ENCODE peak calls at places on chromosomes 1 and 21, in five cellular contexts. V is PC-9, X is aorta, L is HCT116, Z is NCI-H1417. M is an unnamed sample.

GRCh38 chr1:60589046-60589748 is 493.2 kb upstream of the NFIA start:
- DNase-seq in V (no peak), X (no peak), L (no peak), Z (no peak), M (no peak)

GRCh38 chr21:46325073-46325912 is 1.3 kb downstream of the PCNT start:
- DNase-seq in V (peak), X (peak), L (peak), Z (peak), M (no peak)

GRCh38 chr1:205597691-205598314 is 34.0 kb downstream of the ELK4 start:
- DNase-seq in V (no peak), X (peak), L (no peak), Z (no peak), M (no peak)

GRCh38 chr1:21294266-21295058 is 4.2 kb upstream of the ECE1 start:
- DNase-seq in V (peak), X (no peak), L (peak), Z (no peak), M (no peak)

GRCh38 chr1:100359139-100359538 is 6.8 kb downstream of the CDC14A start:
- DNase-seq in V (no peak), X (no peak), L (no peak), Z (no peak), M (no peak)

GRCh38 chr1:205925730-205926129 is 17.5 kb downstream of the SLC26A9 start:
- DNase-seq in V (no peak), X (no peak), L (no peak), Z (no peak), M (no peak)

GRCh38 chr21:28480091-28480869 is 512.4 kb downstream of the LTN1 start:
- DNase-seq in V (no peak), X (no peak), L (no peak), Z (no peak), M (no peak)

GRCh38 chr1:225378880-225379279 is 49.0 kb downstream of the LBR start:
- DNase-seq in V (no peak), X (no peak), L (no peak), Z (no peak), M (no peak)

GRCh38 chr1:15573477-15573876 is 11.4 kb downstream of the AGMAT start:
- DNase-seq in V (no peak), X (peak), L (no peak), Z (no peak), M (no peak)

GRCh38 chr1:26706315-26706714 is 10.5 kb downstream of the ARID1A start:
- DNase-seq in V (no peak), X (no peak), L (no peak), Z (no peak), M (no peak)

GRCh38 chr1:19811206-19811851 is 3.8 kb downstream of the RNF186 start:
- DNase-seq in V (no peak), X (peak), L (peak), Z (no peak), M (peak)

GRCh38 chr1:14242870-14243269 is 355.6 kb upstream of the KAZN start:
- DNase-seq in V (no peak), X (no peak), L (no peak), Z (no peak), M (no peak)

GRCh38 chr1:245592083-245592460 is 437.3 kb downstream of the KIF26B start:
- DNase-seq in V (no peak), X (no peak), L (no peak), Z (no peak), M (no peak)

GRCh38 chr1:76433528-76433927 is 359.0 kb downstream of the ST6GALNAC3 start:
- DNase-seq in V (no peak), X (no peak), L (no peak), Z (no peak), M (no peak)

GRCh38 chr1:48236716-48237470 is 14.4 kb downstream of the SLC5A9 start:
- DNase-seq in V (no peak), X (no peak), L (peak), Z (peak), M (no peak)

GRCh38 chr1:223052931-223053330 is 90.1 kb downstream of the TLR5 start:
- DNase-seq in V (no peak), X (no peak), L (no peak), Z (no peak), M (no peak)

GRCh38 chr1:40133839-40134238 is 27.3 kb upstream of the RLF start:
- DNase-seq in V (no peak), X (no peak), L (no peak), Z (no peak), M (no peak)